ENCODE peak calls at places on chromosomes 3 and 15, in four cellular contexts. L is choroid plexus epithelial cell, V is stomach, I is HCT116. W is an unnamed sample.

GRCh38 chr15:23687143-23687470 is at the start of gene NDN:
- DNase-seq in L (peak), V (peak), I (no peak), W (peak)

GRCh38 chr15:78345726-78346125 is 5.6 kb downstream of the CRABP1 start:
- DNase-seq in V (no peak), I (no peak), L (no peak), W (no peak)

GRCh38 chr3:17195856-17196604 is 311.3 kb downstream of the PLCL2 start:
- DNase-seq in V (no peak), I (no peak), L (peak), W (no peak)

GRCh38 chr3:66099541-66100065 is 60.9 kb upstream of the MAGI1 start:
- DNase-seq in L (no peak), I (no peak), V (no peak), W (no peak)

GRCh38 chr15:77819841-77820728 is 187.4 kb upstream of the LINGO1 start:
- DNase-seq in I (peak), V (no peak), L (no peak), W (peak)

GRCh38 chr3:41690766-41691563 is 270.9 kb downstream of the ULK4 start:
- DNase-seq in I (no peak), V (no peak), L (no peak), W (no peak)

GRCh38 chr3:9930804-9931418 is 2.7 kb upstream of the CRELD1 start:
- DNase-seq in V (no peak), L (peak), I (no peak), W (no peak)

GRCh38 chr15:90141646-90142045 is 39.4 kb upstream of the IDH2 start:
- DNase-seq in V (no peak), I (no peak), L (peak), W (no peak)

GRCh38 chr3:73490453-73491311 is 134.1 kb downstream of the PDZRN3 start:
- DNase-seq in V (peak), I (no peak), L (peak), W (peak)

GRCh38 chr15:86336051-86336788 is 256.5 kb downstream of the AGBL1 start:
- DNase-seq in V (no peak), L (no peak), I (no peak), W (no peak)

GRCh38 chr3:153244961-153245360 is 82.9 kb downstream of the RAP2B start:
- DNase-seq in L (peak), V (no peak), I (no peak), W (peak)

GRCh38 chr3:171352387-171352935 is 107.7 kb downstream of the TNIK start:
- DNase-seq in V (no peak), I (no peak), L (no peak), W (no peak)

GRCh38 chr3:151538706-151539403 is 78.0 kb upstream of the IGSF10 start:
- DNase-seq in L (peak), V (no peak), I (no peak), W (no peak)

GRCh38 chr3:73768594-73769308 is 144.0 kb upstream of the PDZRN3 start:
- DNase-seq in L (peak), I (no peak), V (no peak), W (no peak)

GRCh38 chr3:152444029-152444641 is 175.4 kb downstream of the MBNL1 start:
- DNase-seq in I (peak), V (no peak), L (peak), W (peak)

GRCh38 chr3:116445291-116445841 is at the start of gene LSAMP:
- DNase-seq in L (peak), V (no peak), I (no peak), W (peak)

GRCh38 chr3:12180218-12180617 is 21.5 kb upstream of the TIMP4 start:
- DNase-seq in L (peak), V (peak), I (peak), W (peak)

GRCh38 chr3:14288833-14289451 is 110.3 kb downstream of the LSM3 start:
- DNase-seq in V (no peak), I (no peak), L (no peak), W (peak)

GRCh38 chr3:121295966-121296365 is 249.8 kb downstream of the POLQ start:
- DNase-seq in V (no peak), I (no peak), L (peak), W (no peak)

GRCh38 chr15:29270169-29270955 is 740 bp upstream of the NSMCE3 start:
- DNase-seq in V (no peak), I (no peak), L (peak), W (peak)

GRCh38 chr15:99492716-99493115 is 73.1 kb upstream of the MEF2A start:
- DNase-seq in L (no peak), V (no peak), I (no peak), W (no peak)

GRCh38 chr15:67542192-67542461 is 376 bp upstream of the MAP2K5 start:
- DNase-seq in I (no peak), V (no peak), L (peak), W (no peak)

GRCh38 chr3:157785071-157785826 is 282.0 kb upstream of the VEPH1 start:
- DNase-seq in V (no peak), I (peak), L (peak), W (peak)

GRCh38 chr15:64182859-64183258 is 20.0 kb upstream of the PPIB start:
- DNase-seq in V (no peak), I (no peak), L (peak), W (no peak)

GRCh38 chr3:41223078-41223477 is 23.8 kb downstream of the CTNNB1 start:
- DNase-seq in V (no peak), I (no peak), L (no peak), W (no peak)

GRCh38 chr15:51585953-51586352 is 36.6 kb downstream of the DMXL2 start:
- DNase-seq in V (no peak), L (no peak), I (no peak), W (no peak)

GRCh38 chr3:140487566-140487965 is 190.3 kb upstream of the TRIM42 start:
- DNase-seq in V (no peak), I (no peak), L (no peak), W (no peak)

GRCh38 chr3:126737527-126737926 is 33.5 kb downstream of the CHCHD6 start:
- DNase-seq in V (no peak), I (no peak), L (no peak), W (no peak)

GRCh38 chr3:108877906-108878305 is 55.3 kb downstream of the TRAT1 start:
- DNase-seq in I (no peak), L (no peak), V (no peak), W (no peak)

GRCh38 chr3:11379238-11379823 is 107.1 kb downstream of the ATG7 start:
- DNase-seq in L (peak), V (no peak), I (peak), W (peak)

GRCh38 chr15:88061452-88061851 is 195.1 kb downstream of the NTRK3 start:
- DNase-seq in I (no peak), L (no peak), V (no peak), W (no peak)

GRCh38 chr3:129567176-129567705 is 24.3 kb downstream of the H1-8 start:
- DNase-seq in V (no peak), I (no peak), L (no peak), W (no peak)

GRCh38 chr3:130539005-130539404 is 22.0 kb downstream of the COL6A6 start:
- DNase-seq in I (peak), L (peak), V (peak), W (no peak)

GRCh38 chr15:92385096-92385495 is 8.6 kb upstream of the ST8SIA2 start:
- DNase-seq in I (no peak), V (no peak), L (no peak), W (no peak)

GRCh38 chr3:19146685-19147650 is 1.3 kb upstream of the KCNH8 start:
- DNase-seq in V (peak), L (peak), I (peak), W (peak)

GRCh38 chr3:197000211-197000610 is 29.4 kb downstream of the MELTF start:
- DNase-seq in I (no peak), L (peak), V (no peak), W (peak)

GRCh38 chr3:183532620-183533409 is 22.7 kb downstream of the KLHL6 start:
- DNase-seq in V (no peak), I (no peak), L (no peak), W (no peak)

DNA sequence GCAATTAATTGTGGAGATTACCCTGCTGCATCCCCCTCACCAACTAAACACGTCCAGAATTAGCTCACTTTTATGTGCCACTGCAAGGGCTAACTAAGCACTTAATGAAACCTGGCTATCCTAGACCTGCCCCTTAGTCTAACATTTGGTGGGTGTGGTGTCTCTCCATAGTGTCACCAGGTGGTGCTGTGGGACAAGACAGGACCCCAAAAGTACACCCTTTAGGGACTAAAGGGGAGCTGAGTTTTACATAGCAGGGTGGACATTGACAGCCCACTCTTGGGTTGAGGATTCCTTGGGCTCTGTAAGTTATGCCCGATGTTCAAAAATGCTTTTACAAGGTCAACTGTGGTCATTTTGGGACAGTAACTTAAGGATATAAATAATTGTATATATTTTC is 5.7 kb downstream of the DUT start:
- DNase-seq in L (peak), I (peak), V (no peak), W (no peak)
- TF ChIP-seq CTCF in L (peak), I (peak), V (no peak), W (peak)

GRCh38 chr3:142975316-142975995 is 12.0 kb upstream of the PAQR9 start:
- DNase-seq in V (no peak), I (no peak), L (no peak), W (no peak)
- TF ChIP-seq CTCF in V (no peak), I (peak), L (no peak), W (no peak)

GRCh38 chr3:62109534-62109933 is 263.8 kb downstream of the FEZF2 start:
- DNase-seq in I (no peak), V (no peak), L (peak), W (peak)
- TF ChIP-seq CTCF in I (peak), V (no peak), L (peak), W (peak)

GRCh38 chr15:82095803-82096202 is 50.0 kb upstream of the MEX3B start:
- DNase-seq in V (no peak), L (no peak), I (no peak), W (no peak)

GRCh38 chr15:82098674-82099073 is 52.9 kb upstream of the MEX3B start:
- DNase-seq in L (no peak), V (no peak), I (no peak), W (no peak)

GRCh38 chr15:82091636-82092140 is 45.9 kb upstream of the MEX3B start:
- DNase-seq in L (no peak), V (no peak), I (no peak), W (no peak)

GRCh38 chr15:82093774-82094211 is 48.0 kb upstream of the MEX3B start:
- DNase-seq in L (peak), I (no peak), V (no peak), W (peak)

DNA sequence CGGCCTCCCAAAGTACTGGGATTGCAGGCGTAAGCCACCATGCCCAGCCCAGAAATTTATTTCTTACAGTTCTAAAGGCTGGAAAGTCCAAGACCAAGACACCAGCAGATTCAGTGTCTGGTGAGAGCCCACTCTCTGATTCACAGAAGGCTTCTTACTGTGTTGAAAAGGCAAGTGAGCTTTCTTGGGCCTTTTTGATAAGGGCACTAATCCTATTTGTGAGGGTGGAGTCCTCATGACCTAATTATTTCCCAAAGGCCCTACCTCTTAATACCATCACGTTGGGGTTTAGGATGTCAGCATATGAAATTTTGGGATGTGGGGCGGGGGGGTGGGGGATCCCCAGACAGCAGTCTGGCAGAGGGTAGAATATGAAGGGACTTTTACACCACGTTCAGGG is 47.5 kb upstream of the MEX3B start:
- DNase-seq in V (no peak), I (no peak), L (no peak), W (no peak)
- TF ChIP-seq CTCF in V (no peak), I (no peak), L (no peak), W (no peak)

GRCh38 chr15:48730506-48730905 is 80.4 kb downstream of the CEP152 start:
- DNase-seq in I (no peak), V (no peak), L (no peak), W (no peak)

DNA sequence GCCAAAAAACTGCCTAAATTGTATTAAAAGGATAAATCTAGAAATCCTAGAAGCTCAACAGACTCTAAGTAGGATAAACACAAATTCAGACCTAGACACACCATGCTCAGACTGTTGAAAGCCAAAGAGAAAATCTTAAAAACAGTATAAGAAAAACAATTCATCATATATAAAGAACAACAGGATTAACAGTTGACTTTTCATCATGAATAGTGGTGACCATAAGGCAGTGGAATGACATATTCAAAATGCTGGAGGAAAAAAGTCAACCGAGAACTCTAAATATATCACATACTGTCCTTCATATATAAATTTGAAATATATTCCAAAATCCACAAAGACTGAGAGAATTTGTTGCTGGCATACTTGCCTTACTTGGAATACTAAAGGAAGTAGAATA is 77.3 kb downstream of the CEP152 start:
- DNase-seq in L (peak), V (no peak), I (no peak), W (no peak)
- TF ChIP-seq CTCF in L (no peak), V (no peak), I (no peak), W (no peak)

GRCh38 chr3:134839422-134839821 is 44.4 kb downstream of the EPHB1 start:
- DNase-seq in L (no peak), V (no peak), I (no peak), W (no peak)

GRCh38 chr3:134839990-134840389 is 44.9 kb downstream of the EPHB1 start:
- DNase-seq in I (no peak), V (no peak), L (no peak), W (no peak)

GRCh38 chr3:134836921-134837320 is 41.9 kb downstream of the EPHB1 start:
- DNase-seq in V (no peak), L (no peak), I (no peak), W (no peak)

GRCh38 chr3:134840459-134840858 is 45.4 kb downstream of the EPHB1 start:
- DNase-seq in I (no peak), L (no peak), V (no peak), W (no peak)

GRCh38 chr3:134838599-134838998 is 43.5 kb downstream of the EPHB1 start:
- DNase-seq in L (no peak), I (no peak), V (no peak), W (no peak)
- TF ChIP-seq CTCF in L (peak), I (peak), V (no peak), W (peak)

DNA sequence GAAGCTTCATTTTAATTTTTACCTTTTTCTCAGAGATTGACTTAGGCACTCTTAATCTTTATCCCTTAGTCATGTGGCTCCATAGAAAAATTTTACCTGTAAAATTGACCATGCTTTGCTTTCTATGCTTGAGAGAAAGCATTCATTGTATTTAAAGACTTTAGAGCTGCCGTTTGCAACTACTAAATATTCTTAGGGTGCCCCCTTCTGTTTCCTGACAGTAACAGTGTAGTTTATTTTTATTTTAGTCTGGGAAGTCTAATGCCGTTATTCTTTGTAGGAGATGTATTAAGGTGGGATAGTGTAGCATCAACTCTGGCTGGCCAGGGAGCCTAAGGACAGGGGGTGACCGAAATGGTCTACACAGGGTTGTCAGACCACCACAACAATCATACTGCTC is 84.5 kb upstream of the SYNPR start:
- DNase-seq in I (peak), L (peak), V (no peak), W (no peak)
- TF ChIP-seq CTCF in I (peak), L (peak), V (no peak), W (peak)

W was measured in osteoblast.